ENCODE peak calls at places on chromosome 4, in five cellular contexts. Z is cardiac muscle cell, G is AG09309, V is progenitor cell of endocrine pancreas, W is AML-193. M is an unnamed sample.

GRCh38 chr4:55736605-55737183 is 82.9 kb upstream of the EXOC1L start:
- DNase-seq in G (no peak), V (no peak), W (no peak), Z (no peak), M (no peak)

GRCh38 chr4:65482410-65482809 is 187.9 kb downstream of the EPHA5 start:
- DNase-seq in V (no peak), W (no peak), G (no peak), Z (no peak), M (no peak)

GRCh38 chr4:38928886-38929285 is 61.3 kb downstream of the FAM114A1 start:
- DNase-seq in G (no peak), Z (no peak), V (no peak), W (no peak), M (no peak)

GRCh38 chr4:151992755-151993154 is 231.9 kb upstream of the GATB start:
- DNase-seq in Z (no peak), W (no peak), G (no peak), V (no peak), M (no peak)

GRCh38 chr4:5932021-5932553 is 39.2 kb upstream of the CRMP1 start:
- DNase-seq in G (no peak), W (no peak), Z (no peak), V (no peak), M (no peak)

GRCh38 chr4:94548571-94548970 is 96.8 kb downstream of the PDLIM5 start:
- DNase-seq in W (no peak), V (no peak), G (peak), Z (peak), M (no peak)

GRCh38 chr4:151822331-151822730 is 61.5 kb upstream of the GATB start:
- DNase-seq in W (no peak), Z (no peak), G (no peak), V (no peak), M (no peak)

GRCh38 chr4:177680308-177680707 is 238.1 kb upstream of the AGA start:
- DNase-seq in Z (no peak), W (no peak), V (no peak), G (no peak), M (no peak)

GRCh38 chr4:122921300-122921699 is 1.1 kb downstream of the NUDT6 start:
- DNase-seq in W (no peak), V (no peak), G (no peak), Z (no peak), M (no peak)

GRCh38 chr4:54657556-54658313 is at the start of gene KIT:
- DNase-seq in Z (peak), V (peak), G (no peak), W (no peak), M (no peak)

GRCh38 chr4:56464581-56464980 is 2.8 kb upstream of the SRP72 start:
- DNase-seq in W (no peak), V (no peak), G (no peak), Z (no peak), M (no peak)

GRCh38 chr4:183751081-183751480 is 92.0 kb downstream of the TRAPPC11 start:
- DNase-seq in Z (no peak), G (no peak), W (no peak), V (no peak), M (no peak)

GRCh38 chr4:8227201-8227770 is 28.2 kb downstream of the SH3TC1 start:
- DNase-seq in V (no peak), Z (no peak), W (no peak), G (no peak), M (no peak)

GRCh38 chr4:1851575-1852415 is 4.2 kb downstream of the LETM1 start:
- DNase-seq in V (no peak), W (no peak), G (no peak), Z (no peak), M (no peak)